ENCODE peak calls at places on chromosomes 3 and 15, in nine cellular contexts. S, N, C, I, M, U, T, V and E are unnamed samples.
A peak's percentile ranks its signal among the peaks of the same experiment; 100 is the strongest.

GRCh38 chr3:87333393-87333892 is 57.1 kb upstream of the POU1F1 start:
- DNase-seq in S (no peak), C (no peak), V (no peak), U (peak; percentile 23), I (no peak), N (peak; percentile 88), M (peak; percentile 86), T (peak; percentile 42), E (peak; percentile 89)

GRCh38 chr3:2923390-2923789 is 186.8 kb downstream of the IL5RA start:
- DNase-seq in N (no peak), M (no peak), C (no peak), V (no peak), S (no peak), U (no peak), I (no peak), T (no peak), E (no peak)

GRCh38 chr15:80533934-80534333 is 129.8 kb downstream of the ARNT2 start:
- DNase-seq in V (no peak), N (no peak), U (no peak), I (no peak), C (no peak), S (no peak), T (peak; percentile 28), M (no peak), E (no peak)

GRCh38 chr15:67405208-67406191 is 115.4 kb upstream of the C15orf61 start:
- DNase-seq in I (no peak), T (peak; percentile 47), N (peak; percentile 67), M (peak; percentile 65), V (no peak), U (no peak), C (no peak), S (no peak), E (peak; percentile 46)

GRCh38 chr3:29515451-29515850 is 234.6 kb downstream of the RBMS3 start:
- DNase-seq in C (no peak), I (no peak), M (peak; percentile 60), T (peak; percentile 28), S (no peak), N (peak; percentile 74), V (no peak), U (no peak), E (no peak)

GRCh38 chr3:4351872-4352271 is 48.7 kb downstream of the SETMAR start:
- DNase-seq in T (no peak), S (no peak), V (no peak), M (no peak), U (no peak), N (no peak), C (no peak), I (no peak), E (no peak)

GRCh38 chr15:32718082-32718821 is 448 bp downstream of the GREM1 start:
- DNase-seq in C (no peak), U (no peak), T (no peak), I (no peak), N (no peak), M (peak; percentile 48), S (peak; percentile 53), V (no peak), E (peak; percentile 59)

GRCh38 chr3:22980346-22980745 is 222.8 kb upstream of the UBE2E2 start:
- DNase-seq in T (no peak), C (no peak), I (no peak), N (peak; percentile 78), S (no peak), U (no peak), M (peak; percentile 82), V (no peak), E (peak; percentile 28)

GRCh38 chr3:27431116-27431515 is 53.1 kb downstream of the SLC4A7 start:
- DNase-seq in V (no peak), S (no peak), N (peak; percentile 99), M (peak; percentile 99), I (no peak), T (peak; percentile 90), C (no peak), U (no peak), E (peak; percentile 96)

GRCh38 chr3:52237659-52238172 is 1.2 kb downstream of the TWF2 start:
- DNase-seq in N (peak; percentile 91), I (no peak), V (peak; percentile 97), T (peak; percentile 98), M (peak; percentile 90), U (no peak), C (no peak), S (peak; percentile 67), E (peak; percentile 92)

GRCh38 chr3:176469694-176470205 is 727.5 kb downstream of the TBL1XR1 start:
- DNase-seq in C (no peak), U (no peak), N (peak; percentile 58), S (no peak), M (peak; percentile 17), T (no peak), I (no peak), V (no peak), E (peak; percentile 24)

GRCh38 chr15:43511012-43511885 is 6.2 kb upstream of the MAP1A start:
- DNase-seq in S (no peak), N (peak; percentile 23), I (no peak), M (peak; percentile 31), C (peak; percentile 62), V (no peak), U (peak; percentile 39), T (no peak), E (peak; percentile 58)

GRCh38 chr3:50340404-50341329 is at the start of gene RASSF1:
- DNase-seq in U (peak; percentile 92), I (peak; percentile 77), S (peak; percentile 84), V (peak; percentile 86), N (peak; percentile 60), T (peak; percentile 79), C (no peak), M (peak; percentile 65), E (no peak)

GRCh38 chr3:30578986-30579579 is 27.3 kb upstream of the TGFBR2 start:
- DNase-seq in V (no peak), C (no peak), M (no peak), S (no peak), U (no peak), N (no peak), I (no peak), T (no peak), E (no peak)

GRCh38 chr3:46946856-46947544 is 29.5 kb downstream of the CCDC12 start:
- DNase-seq in T (no peak), N (peak; percentile 65), C (no peak), I (peak; percentile 88), M (peak; percentile 44), V (no peak), U (peak; percentile 87), S (peak; percentile 82), E (peak; percentile 58)

GRCh38 chr3:89617706-89618105 is 510.3 kb downstream of the EPHA3 start:
- DNase-seq in V (no peak), T (no peak), S (no peak), N (no peak), I (no peak), C (no peak), U (no peak), M (peak; percentile 14), E (peak; percentile 45)

GRCh38 chr3:171160326-171160725 is 133.8 kb upstream of the SLC2A2 start:
- DNase-seq in C (no peak), M (no peak), V (no peak), N (no peak), S (no peak), T (no peak), U (no peak), I (no peak), E (peak; percentile 27)

GRCh38 chr3:107999215-107999775 is 91.5 kb downstream of the CD47 start:
- DNase-seq in M (no peak), C (no peak), N (peak; percentile 24), S (no peak), I (no peak), V (no peak), U (no peak), T (peak; percentile 42), E (peak; percentile 37)

GRCh38 chr15:58374147-58374546 is 57.6 kb upstream of the LIPC start:
- DNase-seq in M (no peak), U (no peak), V (no peak), T (no peak), S (no peak), I (no peak), C (no peak), N (no peak), E (no peak)

GRCh38 chr3:126557761-126558160 is 971 bp downstream of the C3orf22 start:
- DNase-seq in T (peak; percentile 37), C (no peak), I (no peak), U (no peak), S (peak; percentile 20), N (no peak), M (no peak), V (no peak), E (no peak)

GRCh38 chr15:67175643-67176071 is 78.8 kb downstream of the AAGAB start:
- DNase-seq in N (peak; percentile 91), S (peak; percentile 48), I (no peak), M (peak; percentile 89), T (no peak), V (peak; percentile 79), C (no peak), U (no peak), E (no peak)

GRCh38 chr15:41507820-41508290 is 5.8 kb downstream of the LTK start:
- DNase-seq in N (no peak), M (no peak), U (no peak), I (no peak), S (peak; percentile 89), V (no peak), C (no peak), T (no peak), E (no peak)

GRCh38 chr3:107542665-107543064 is 19.9 kb downstream of the BBX start:
- DNase-seq in T (no peak), M (no peak), I (no peak), N (peak; percentile 16), C (no peak), U (no peak), S (no peak), V (no peak), E (peak; percentile 26)

GRCh38 chr3:25033407-25034029 is 394.5 kb upstream of the RARB start:
- DNase-seq in S (no peak), U (no peak), T (no peak), I (no peak), V (no peak), M (peak; percentile 59), N (peak; percentile 65), C (peak; percentile 30), E (peak; percentile 50)

GRCh38 chr15:59174161-59174845 is 32.3 kb upstream of the LDHAL6B start:
- DNase-seq in I (no peak), M (no peak), T (no peak), U (no peak), N (peak; percentile 31), C (no peak), S (no peak), V (no peak), E (no peak)

GRCh38 chr15:85580914-85581313 is 200.5 kb downstream of the AKAP13 start:
- DNase-seq in S (peak; percentile 70), T (no peak), V (no peak), I (peak; percentile 59), C (no peak), U (peak; percentile 74), N (peak; percentile 35), M (peak; percentile 37), E (no peak)

GRCh38 chr3:187012609-187013051 is 82.3 kb downstream of the ST6GAL1 start:
- DNase-seq in I (peak; percentile 50), T (no peak), C (no peak), S (no peak), V (no peak), U (peak; percentile 39), N (peak; percentile 54), M (peak; percentile 59), E (no peak)

GRCh38 chr3:66038726-66039589 is at the start of gene MAGI1:
- DNase-seq in V (peak; percentile 94), M (peak; percentile 98), N (peak; percentile 96), C (peak; percentile 82), I (no peak), T (peak; percentile 97), S (peak; percentile 91), U (peak; percentile 36), E (peak; percentile 97)

GRCh38 chr3:30269751-30270445 is 336.5 kb upstream of the TGFBR2 start:
- DNase-seq in T (no peak), M (no peak), S (no peak), C (no peak), V (no peak), I (no peak), N (no peak), U (no peak), E (no peak)

GRCh38 chr15:83066034-83066760 is 855 bp downstream of the BTBD1 start:
- DNase-seq in T (no peak), V (peak; percentile 58), I (no peak), U (no peak), N (no peak), S (no peak), C (peak; percentile 27), M (peak; percentile 13), E (peak; percentile 45)

GRCh38 chr3:114121996-114122709 is 56.7 kb downstream of the DRD3 start:
- DNase-seq in T (peak; percentile 69), I (no peak), S (no peak), N (peak; percentile 70), M (peak; percentile 58), U (no peak), V (no peak), C (peak; percentile 50), E (peak; percentile 9)